ENCODE peak calls at places on chromosomes 16 and 17, in six cellular contexts. H is PC-3; F is stimulated activated CD8-positive, alpha-beta memory T cell treated with anti-CD3 and anti-CD28 coated beads, Interleukin-2, amount 100 ng/mL, for 48 hours; P is NCI-H1105; R is A549; W is stimulated activated CD4-positive, alpha-beta T cell treated with anti-CD3 and anti-CD28 coated beads, Interleukin-15, amount 100 ng/mL, for 24 hours. N is an unnamed sample.

GRCh38 chr16:85569615-85570212 is 43.4 kb upstream of the GSE1 start:
- DNase-seq in R (no peak), W (peak), P (peak), H (peak), F (peak), N (no peak)

GRCh38 chr17:77002103-77003045 is 134.2 kb downstream of the MGAT5B start:
- DNase-seq in P (no peak), H (peak), R (peak), F (no peak), W (no peak), N (no peak)

GRCh38 chr17:17845046-17845775 is 8.4 kb upstream of the SREBF1 start:
- DNase-seq in H (no peak), F (no peak), P (no peak), W (no peak), R (no peak), N (no peak)

GRCh38 chr16:5056347-5056746 is 9.4 kb downstream of the C16orf89 start:
- DNase-seq in F (peak), W (peak), R (peak), P (no peak), H (peak), N (peak)

GRCh38 chr16:18792836-18793433 is 2.8 kb upstream of the RPS15A start:
- DNase-seq in P (no peak), H (peak), R (no peak), W (no peak), F (no peak), N (no peak)

GRCh38 chr17:63477471-63478440 is 895 bp downstream of the ACE start:
- DNase-seq in W (no peak), F (no peak), R (no peak), H (peak), P (no peak), N (no peak)

GRCh38 chr17:48637323-48638260 is 11.4 kb upstream of the HOXB9 start:
- DNase-seq in R (peak), H (peak), W (no peak), P (no peak), F (no peak), N (no peak)

GRCh38 chr17:82693168-82693867 is 5.2 kb downstream of the RAB40B start:
- DNase-seq in F (no peak), W (no peak), R (no peak), H (no peak), P (no peak), N (no peak)

GRCh38 chr17:282000-282911 is 70.4 kb downstream of the RPH3AL start:
- DNase-seq in W (no peak), H (no peak), P (no peak), R (no peak), F (no peak), N (peak)

GRCh38 chr16:10982430-10983174 is 38.2 kb downstream of the CLEC16A start:
- DNase-seq in P (no peak), R (no peak), F (no peak), H (no peak), W (no peak), N (no peak)

GRCh38 chr17:4006165-4006589 is 41.9 kb upstream of the ATP2A3 start:
- DNase-seq in W (no peak), P (no peak), R (no peak), H (no peak), F (no peak), N (no peak)

GRCh38 chr16:8686031-8686621 is 11.7 kb downstream of the ABAT start:
- DNase-seq in W (no peak), R (no peak), P (no peak), F (no peak), H (peak), N (no peak)

GRCh38 chr17:37092041-37092440 is 143.3 kb downstream of the AATF start:
- DNase-seq in H (no peak), F (no peak), R (no peak), W (no peak), P (no peak), N (no peak)

GRCh38 chr16:89052824-89053724 is 40.6 kb upstream of the ACSF3 start:
- DNase-seq in F (no peak), H (peak), P (peak), W (peak), R (peak), N (no peak)

GRCh38 chr17:67025216-67025792 is 19.1 kb upstream of the CACNG1 start:
- DNase-seq in H (no peak), W (no peak), F (no peak), R (no peak), P (no peak), N (no peak)

GRCh38 chr17:13792314-13792713 is 190.6 kb upstream of the HS3ST3A1 start:
- DNase-seq in R (no peak), W (no peak), H (no peak), F (no peak), P (no peak), N (no peak)

GRCh38 chr17:74099441-74100340 is 103.8 kb upstream of the RPL38 start:
- DNase-seq in W (no peak), F (no peak), H (no peak), R (no peak), P (no peak), N (no peak)

GRCh38 chr16:57000271-57001025 is 11.1 kb downstream of the NLRC5 start:
- DNase-seq in H (peak), W (peak), R (peak), P (no peak), F (peak), N (peak)

GRCh38 chr16:53014287-53014686 is 38.4 kb downstream of the CHD9NB start:
- DNase-seq in R (no peak), F (no peak), H (no peak), W (no peak), P (no peak), N (no peak)

GRCh38 chr16:30406911-30407793 is at the start of gene ZNF771:
- DNase-seq in R (peak), P (peak), W (peak), F (peak), H (peak), N (peak)

GRCh38 chr16:54398986-54399385 is 112.4 kb upstream of the IRX3 start:
- DNase-seq in H (no peak), R (no peak), P (no peak), F (no peak), W (no peak), N (no peak)

GRCh38 chr16:24041834-24042631 is 206.2 kb downstream of the PRKCB start:
- DNase-seq in H (peak), F (peak), W (peak), R (peak), P (no peak), N (peak)

GRCh38 chr17:42179911-42180410 is 981 bp downstream of the KCNH4 start:
- DNase-seq in R (peak), H (no peak), P (peak), F (no peak), W (peak), N (no peak)

GRCh38 chr17:75238684-75239191 is 22.7 kb downstream of the GGA3 start:
- DNase-seq in H (peak), F (peak), R (peak), W (peak), P (peak), N (peak)

GRCh38 chr16:12721841-12722467 is 81.7 kb downstream of the CPPED1 start:
- DNase-seq in W (no peak), F (no peak), R (no peak), H (no peak), P (no peak), N (no peak)

GRCh38 chr17:48301002-48301401 is 129.0 kb downstream of the SKAP1 start:
- DNase-seq in F (no peak), P (no peak), H (no peak), W (no peak), R (no peak), N (no peak)

GRCh38 chr17:31392002-31392855 is 754 bp downstream of the RAB11FIP4 start:
- DNase-seq in R (no peak), F (no peak), P (no peak), W (peak), H (no peak), N (no peak)

N was measured in activated naive CD4-positive, alpha-beta T cell treated with anti-CD3 and anti-CD28 coated beads, Interleukin-2, amount 50 U/mL, for 72 hours.